ENCODE peak calls at places on chromosome 15, in ten cellular contexts. X is IMR-90; N is stimulated activated CD8-positive, alpha-beta memory T cell treated with anti-CD3 and anti-CD28 coated beads, Interleukin-12 subunit alpha, Interleukin-12 subunit beta, amount 100 ng/mL, for 4 hours; G is pons; C is WTC11; L is effector CD4-positive, alpha-beta T cell; S is heart left ventricle; A is natural killer cell treated with Interleukin-12 subunit alpha and Interleukin-12 subunit beta and Interleukin-15 and Interleukin-18, amount 100 ng/mL, for 72 hours; K is GM13976; E is GM23338. Z is an unnamed sample.

GRCh38 chr15:52186651-52187486 is 4.3 kb downstream of the GNB5 start:
- DNase-seq in G (no peak), L (no peak), E (no peak), K (no peak), S (no peak), X (no peak), A (no peak), N (no peak), C (no peak), Z (no peak)

GRCh38 chr15:58525926-58526538 is 94.2 kb downstream of the LIPC start:
- DNase-seq in C (no peak), A (no peak), N (no peak), G (no peak), E (no peak), X (no peak), K (no peak), S (no peak), L (no peak), Z (no peak)

GRCh38 chr15:48352474-48353072 is 21.3 kb downstream of the DUT start:
- DNase-seq in G (peak; percentile 75), A (peak; percentile 69), S (peak; percentile 32), N (peak; percentile 6), L (peak; percentile 34), C (peak; percentile 50), K (peak; percentile 64), E (peak; percentile 85), X (peak; percentile 69), Z (peak; percentile 65)

GRCh38 chr15:97909291-97909891 is 51.1 kb upstream of the ARRDC4 start:
- DNase-seq in X (peak; percentile 50), C (peak; percentile 84), N (no peak), L (peak; percentile 5), E (peak; percentile 81), A (peak; percentile 69), G (peak; percentile 70), K (peak; percentile 60), S (peak; percentile 54), Z (peak; percentile 76)

GRCh38 chr15:56320316-56320715 is 44.9 kb upstream of the TEX9 start:
- DNase-seq in C (no peak), G (no peak), A (no peak), N (no peak), K (no peak), E (no peak), S (no peak), L (no peak), X (no peak), Z (no peak)

GRCh38 chr15:95501865-95502264 is 828.6 kb upstream of the NR2F2 start:
- DNase-seq in L (no peak), G (no peak), S (no peak), E (no peak), A (no peak), X (no peak), C (no peak), N (no peak), K (no peak), Z (no peak)

GRCh38 chr15:55858661-55859060 is 115.7 kb upstream of the PRTG start:
- DNase-seq in X (peak; percentile 52), E (no peak), K (no peak), L (no peak), G (no peak), C (no peak), N (no peak), S (no peak), A (no peak), Z (no peak)

GRCh38 chr15:59524331-59524731 is 86.3 kb downstream of the FAM81A start:
- DNase-seq in A (no peak), L (no peak), N (no peak), C (no peak), G (peak; percentile 48), E (no peak), K (no peak), S (no peak), X (no peak), Z (no peak)

GRCh38 chr15:97977734-97978133 is 17.2 kb downstream of the ARRDC4 start:
- DNase-seq in N (no peak), A (no peak), K (no peak), S (no peak), X (no peak), G (no peak), E (peak; percentile 33), C (no peak), L (no peak), Z (no peak)

GRCh38 chr15:49471733-49472132 is 48.7 kb downstream of the FGF7 start:
- DNase-seq in X (no peak), G (no peak), A (no peak), K (peak; percentile 6), N (no peak), L (no peak), C (no peak), E (no peak), S (no peak), Z (no peak)

GRCh38 chr15:80183886-80184285 is 31.1 kb downstream of the FAH start:
- DNase-seq in N (no peak), L (no peak), X (peak; percentile 13), S (no peak), K (no peak), E (peak; percentile 38), C (no peak), G (peak; percentile 33), A (no peak), Z (no peak)

GRCh38 chr15:90934949-90935751 is at the start of gene UNC45A:
- DNase-seq in C (peak; percentile 96), K (peak; percentile 99), L (peak; percentile 95), X (peak; percentile 77), N (peak; percentile 94), E (peak; percentile 97), G (peak; percentile 87), A (peak; percentile 95), S (peak; percentile 94), Z (peak; percentile 96)

GRCh38 chr15:71691700-71692417 is 118.5 kb upstream of the NR2E3 start:
- DNase-seq in L (no peak), X (peak; percentile 95), E (peak; percentile 15), C (no peak), G (no peak), S (peak; percentile 30), N (no peak), K (no peak), A (no peak), Z (peak; percentile 24)

GRCh38 chr15:101250931-101251829 is 668 bp downstream of the CHSY1 start:
- DNase-seq in N (peak; percentile 10), A (peak; percentile 61), G (no peak), S (no peak), L (no peak), C (peak; percentile 61), E (peak; percentile 87), X (no peak), K (no peak), Z (peak; percentile 44)

GRCh38 chr15:58467722-58468436 is 36.1 kb downstream of the LIPC start:
- DNase-seq in X (no peak), E (no peak), G (no peak), C (no peak), A (no peak), N (no peak), S (no peak), L (no peak), K (no peak), Z (peak; percentile 76)

GRCh38 chr15:34942363-34942762 is 27.2 kb downstream of the AQR start:
- DNase-seq in K (no peak), X (peak; percentile 84), E (no peak), A (no peak), N (no peak), L (no peak), G (no peak), C (no peak), S (no peak), Z (no peak)

GRCh38 chr15:31403096-31403495 is 76.5 kb downstream of the KLF13 start:
- DNase-seq in S (no peak), N (no peak), G (no peak), C (no peak), L (no peak), X (peak; percentile 9), A (no peak), E (no peak), K (no peak), Z (no peak)

GRCh38 chr15:39021341-39021740 is 456.7 kb upstream of the RASGRP1 start:
- DNase-seq in N (no peak), C (no peak), G (no peak), K (no peak), S (no peak), E (no peak), L (no peak), X (no peak), A (no peak), Z (no peak)

GRCh38 chr15:80418892-80419537 is 14.8 kb downstream of the ARNT2 start:
- DNase-seq in A (no peak), L (no peak), K (peak; percentile 49), X (peak; percentile 72), C (no peak), E (peak; percentile 88), N (no peak), S (no peak), G (peak; percentile 74), Z (peak; percentile 31)

GRCh38 chr15:40006003-40006402 is 33.0 kb downstream of the SRP14 start:
- DNase-seq in X (peak; percentile 79), L (no peak), C (no peak), N (no peak), S (no peak), G (no peak), A (no peak), E (no peak), K (no peak), Z (no peak)

GRCh38 chr15:89645680-89646079 is 9.6 kb downstream of the KIF7 start:
- DNase-seq in N (no peak), S (peak; percentile 8), E (no peak), L (no peak), X (no peak), C (no peak), A (no peak), K (no peak), G (no peak), Z (no peak)

Z was measured in thyroid gland.